ENCODE peak calls at places on chromosomes 7 and 10, in ten cellular contexts. J is fibroblast of pulmonary artery, M is cardiac fibroblast, X is mammary epithelial cell, P is astrocyte, Q is choroid plexus epithelial cell, C is left ventricle myocardium inferior, O is GM12865, A is brain microvascular endothelial cell, K is lung. Y is an unnamed sample.

GRCh38 chr7:138713191-138713590 is 12.0 kb upstream of the SVOPL start:
- DNase-seq in K (no peak), J (no peak), Q (no peak), M (no peak), A (no peak), X (no peak), C (no peak), P (no peak), O (peak; percentile 13), Y (no peak)

GRCh38 chr10:24449334-24449740 is 240.4 kb downstream of the KIAA1217 start:
- DNase-seq in A (no peak), Q (peak; percentile 80), C (no peak), O (peak; percentile 55), P (peak; percentile 53), X (peak; percentile 35), J (peak; percentile 54), M (peak; percentile 52), K (no peak), Y (peak; percentile 37)

GRCh38 chr7:80207501-80207900 is 72.9 kb downstream of the GNAI1 start:
- DNase-seq in J (no peak), X (no peak), O (no peak), P (no peak), C (no peak), Q (no peak), A (no peak), K (no peak), M (no peak), Y (no peak)

GRCh38 chr10:123309740-123310139 is 155.5 kb downstream of the BUB3 start:
- DNase-seq in P (peak; percentile 74), X (no peak), A (no peak), C (no peak), M (peak; percentile 67), K (no peak), J (peak; percentile 47), O (no peak), Q (peak; percentile 14), Y (no peak)

GRCh38 chr10:43035785-43036184 is 41.1 kb upstream of the RET start:
- DNase-seq in M (no peak), C (no peak), O (no peak), A (no peak), P (no peak), X (no peak), K (peak; percentile 27), J (no peak), Q (no peak), Y (no peak)

GRCh38 chr10:86706977-86707376 is 38.7 kb downstream of the LDB3 start:
- DNase-seq in M (no peak), X (no peak), C (no peak), K (no peak), P (no peak), Q (no peak), J (no peak), O (no peak), A (no peak), Y (no peak)

GRCh38 chr7:27730112-27730511 is 9.8 kb upstream of the TAX1BP1 start:
- DNase-seq in K (peak; percentile 41), J (no peak), C (no peak), O (no peak), X (no peak), Q (no peak), M (no peak), A (no peak), P (no peak), Y (no peak)

GRCh38 chr10:126840736-126841135 is 64.5 kb upstream of the DOCK1 start:
- DNase-seq in K (no peak), A (no peak), X (no peak), O (no peak), Q (no peak), P (no peak), J (no peak), C (no peak), M (no peak), Y (no peak)

GRCh38 chr7:29287366-29287765 is 92.8 kb downstream of the CHN2 start:
- DNase-seq in C (no peak), J (peak; percentile 89), P (peak; percentile 94), O (no peak), X (peak; percentile 87), M (peak; percentile 87), A (peak; percentile 82), Q (peak; percentile 88), K (no peak), Y (no peak)

GRCh38 chr7:21923663-21924062 is 22.0 kb downstream of the CDCA7L start:
- DNase-seq in A (peak; percentile 41), M (peak; percentile 54), Q (peak; percentile 81), P (peak; percentile 24), K (no peak), O (no peak), C (no peak), X (no peak), J (peak; percentile 62), Y (no peak)

GRCh38 chr10:3898821-3899220 is 113.8 kb upstream of the KLF6 start:
- DNase-seq in P (no peak), C (no peak), J (no peak), K (peak; percentile 47), A (no peak), Q (no peak), X (peak; percentile 95), M (no peak), O (no peak), Y (no peak)

DNA sequence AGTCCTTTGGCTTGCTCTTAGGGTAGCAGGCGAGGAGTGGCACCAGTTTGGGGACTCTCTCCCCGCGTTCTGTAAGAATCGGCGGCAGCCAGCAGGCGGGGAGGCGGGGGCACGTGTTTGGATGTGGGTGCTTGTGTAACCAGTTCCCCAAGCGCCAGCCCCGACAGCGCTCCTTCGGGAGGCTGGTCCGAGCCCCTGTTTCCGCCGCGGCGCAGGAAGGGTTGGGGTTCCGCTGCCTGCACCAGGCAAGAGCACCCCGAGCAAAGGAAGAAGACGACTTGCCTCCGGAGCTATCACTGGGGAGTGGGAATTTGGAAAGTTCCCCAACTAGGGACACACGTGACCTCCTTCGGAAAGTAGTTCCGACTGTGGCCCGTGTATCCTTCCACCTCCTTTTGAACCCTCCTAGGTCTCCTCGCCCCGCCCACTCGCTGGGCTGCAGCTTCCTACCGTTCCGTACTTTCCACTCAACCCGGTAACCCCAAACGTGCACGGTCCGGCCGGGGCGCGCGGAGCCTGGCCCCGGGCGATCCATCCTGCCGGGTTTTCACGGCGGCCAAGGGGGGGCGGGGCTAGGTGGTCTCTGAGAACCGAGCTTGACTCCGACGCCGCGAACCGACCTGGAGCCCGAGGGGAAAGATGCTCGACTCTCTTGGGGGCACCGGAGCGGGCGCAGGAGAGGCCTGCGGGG is 1.2 kb downstream of the KLLN start:
- DNase-seq in Q (peak; percentile 99), J (peak; percentile 99), M (peak; percentile 99), C (peak; percentile 96), P (peak; percentile 98), A (peak; percentile 92), K (peak; percentile 98), O (peak; percentile 100), X (peak; percentile 96), Y (peak; percentile 91)
- TF ChIP-seq CTCF in Q (no peak), J (no peak), M (no peak), C (no peak), P (no peak), A (no peak), K (no peak), O (no peak), X (no peak), Y (no peak)

DNA sequence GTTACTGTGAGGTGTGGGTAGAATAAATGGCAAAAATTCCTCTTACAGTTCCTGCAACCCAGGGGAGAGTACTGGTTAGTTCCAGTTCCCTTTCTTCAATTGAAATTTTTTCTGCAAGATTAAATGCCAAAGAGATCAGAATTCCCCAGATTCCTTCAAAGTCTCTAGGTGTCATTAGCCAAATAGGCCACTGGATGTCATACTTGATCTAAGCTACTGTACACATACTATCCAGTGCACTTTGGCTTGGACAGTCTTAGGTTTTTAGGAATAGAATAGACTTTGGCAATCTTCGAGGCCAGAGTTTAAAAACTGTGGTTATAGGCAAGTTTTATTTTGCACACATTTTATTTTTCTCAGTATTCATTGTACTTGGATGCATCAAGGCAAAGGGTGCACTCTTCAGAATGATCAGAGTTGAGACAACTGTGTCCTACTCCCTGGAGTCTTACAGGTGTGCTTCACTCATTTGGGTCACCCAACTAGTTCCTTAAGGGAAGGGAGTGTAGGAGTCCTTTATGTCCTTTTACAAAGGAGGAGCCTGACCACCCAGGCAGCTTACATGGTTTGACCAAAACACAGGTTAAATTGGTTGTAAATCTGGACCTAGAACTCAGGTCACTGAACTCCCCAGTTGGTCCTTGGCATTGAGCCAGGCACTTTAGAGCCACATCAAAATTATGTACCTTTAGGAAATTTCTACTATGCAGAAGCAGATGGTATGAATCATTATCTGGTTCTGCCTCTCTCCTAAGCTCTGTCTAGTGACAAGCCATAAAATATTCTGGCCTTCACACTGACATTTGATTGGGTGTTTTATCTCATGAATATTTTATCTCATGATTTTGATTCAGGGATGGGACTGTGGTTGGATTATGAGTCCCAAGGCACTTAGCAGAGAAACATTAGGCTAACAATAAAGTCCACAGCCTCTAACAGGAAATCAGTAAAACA is 49.5 kb downstream of the ASAH2B start:
- DNase-seq in A (peak; percentile 52), P (peak; percentile 22), C (no peak), O (peak; percentile 8), J (peak; percentile 74), K (no peak), M (peak; percentile 67), X (peak; percentile 21), Q (peak; percentile 85), Y (peak; percentile 12)
- TF ChIP-seq CTCF in A (peak; percentile 60), P (peak; percentile 54), C (peak; percentile 63), O (no peak), J (peak; percentile 65), K (no peak), M (peak; percentile 58), X (peak; percentile 57), Q (peak; percentile 69), Y (peak; percentile 44)

GRCh38 chr10:61904711-61905445 is 3.4 kb downstream of the ARID5B start:
- DNase-seq in J (peak; percentile 81), K (no peak), O (peak; percentile 74), X (peak; percentile 90), Q (peak; percentile 83), M (peak; percentile 84), A (peak; percentile 66), P (peak; percentile 77), C (no peak), Y (peak; percentile 60)
- TF ChIP-seq CTCF in J (peak; percentile 42), K (peak; percentile 5), O (peak; percentile 9), X (peak; percentile 28), Q (peak; percentile 59), M (peak; percentile 49), A (peak; percentile 57), P (peak; percentile 31), C (no peak), Y (peak; percentile 11)

GRCh38 chr7:83413831-83414230 is 235.1 kb downstream of the SEMA3E start:
- DNase-seq in J (peak; percentile 47), A (peak; percentile 40), K (no peak), C (no peak), M (peak; percentile 56), P (peak; percentile 8), X (no peak), O (no peak), Q (peak; percentile 69), Y (no peak)

GRCh38 chr7:83413425-83413824 is 235.5 kb downstream of the SEMA3E start:
- DNase-seq in P (peak; percentile 57), M (peak; percentile 48), O (no peak), C (no peak), J (peak; percentile 58), X (peak; percentile 6), Q (peak; percentile 48), K (no peak), A (no peak), Y (no peak)

GRCh38 chr7:83415840-83416239 is 233.1 kb downstream of the SEMA3E start:
- DNase-seq in O (no peak), X (peak; percentile 60), J (no peak), K (no peak), A (no peak), C (no peak), P (peak; percentile 41), M (no peak), Q (no peak), Y (no peak)

GRCh38 chr7:83414947-83415346 is 234.0 kb downstream of the SEMA3E start:
- DNase-seq in Q (no peak), X (no peak), C (no peak), M (no peak), K (no peak), J (no peak), P (no peak), O (no peak), A (no peak), Y (no peak)

GRCh38 chr7:83410989-83411591 is 237.8 kb downstream of the SEMA3E start:
- DNase-seq in K (no peak), C (no peak), A (peak; percentile 16), X (peak; percentile 9), J (peak; percentile 75), O (peak; percentile 66), Q (peak; percentile 80), P (peak; percentile 36), M (peak; percentile 77), Y (peak; percentile 8)
- TF ChIP-seq CTCF in K (peak; percentile 24), C (peak; percentile 69), A (peak; percentile 50), X (peak; percentile 61), J (peak; percentile 69), O (peak; percentile 49), Q (peak; percentile 60), P (peak; percentile 54), M (peak; percentile 58), Y (peak; percentile 47)

Y was measured in GM10248.